ENCODE peak calls at places on chromosome 18, in four cellular contexts. F is K562, X is HepG2, I is H1. K is an unnamed sample.

GRCh38 chr18:7458873-7459272 is 108.2 kb upstream of the PTPRM start:
- DNase-seq in X (no peak), F (no peak), I (no peak), K (no peak)

GRCh38 chr18:69916412-69916811 is 31.3 kb downstream of the CD226 start:
- DNase-seq in I (no peak), X (no peak), F (no peak), K (no peak)

GRCh38 chr18:60295776-60296175 is 76.8 kb downstream of the MC4R start:
- DNase-seq in X (no peak), I (no peak), F (no peak), K (no peak)

GRCh38 chr18:13223341-13224148 is 5.0 kb downstream of the LDLRAD4 start:
- DNase-seq in F (no peak), I (no peak), X (no peak), K (no peak)

GRCh38 chr18:2537281-2537680 is 34.0 kb downstream of the METTL4 start:
- DNase-seq in F (no peak), I (no peak), X (no peak), K (no peak)

GRCh38 chr18:23982154-23983071 is 32.1 kb upstream of the TTC39C start:
- DNase-seq in I (no peak), F (no peak), X (no peak), K (peak)

GRCh38 chr18:21444465-21445023 is 156.0 kb downstream of the ESCO1 start:
- DNase-seq in F (peak), I (no peak), X (peak), K (peak)

GRCh38 chr18:3816601-3817363 is 366.8 kb downstream of the TGIF1 start:
- DNase-seq in F (no peak), X (peak), I (no peak), K (peak)

GRCh38 chr18:23487738-23488625 is 15.3 kb upstream of the RMC1 start:
- DNase-seq in X (peak), I (no peak), F (peak), K (peak)

GRCh38 chr18:28176674-28176932 is 327 bp downstream of the CDH2 start:
- DNase-seq in I (peak), X (no peak), F (no peak), K (no peak)

GRCh38 chr18:75204262-75204977 is 4.5 kb downstream of the PTGR3 start:
- DNase-seq in X (no peak), F (no peak), I (peak), K (no peak)

GRCh38 chr18:5294113-5294617 is 1.4 kb downstream of the ZBTB14 start:
- DNase-seq in I (no peak), X (no peak), F (peak), K (peak)

GRCh38 chr18:66873899-66874298 is 270.0 kb upstream of the CDH19 start:
- DNase-seq in X (peak), I (no peak), F (no peak), K (no peak)

GRCh38 chr18:2237706-2238105 is 333.6 kb downstream of the METTL4 start:
- DNase-seq in I (no peak), F (no peak), X (no peak), K (no peak)

GRCh38 chr18:45255142-45255890 is 360.0 kb upstream of the SLC14A2 start:
- DNase-seq in F (no peak), X (no peak), I (no peak), K (no peak)

GRCh38 chr18:57811477-57812125 is 8.5 kb upstream of the ATP8B1 start:
- DNase-seq in I (no peak), F (no peak), X (peak), K (no peak)

GRCh38 chr18:6487027-6487426 is 72.3 kb upstream of the L3MBTL4 start:
- DNase-seq in X (no peak), I (no peak), F (no peak), K (no peak)

GRCh38 chr18:44759925-44760342 is 79.2 kb downstream of the SETBP1 start:
- DNase-seq in I (no peak), F (no peak), X (no peak), K (no peak)

GRCh38 chr18:26453370-26454030 is 94.9 kb downstream of the KCTD1 start:
- DNase-seq in F (no peak), I (no peak), X (no peak), K (no peak)

GRCh38 chr18:9730786-9731185 is 22.7 kb downstream of the RAB31 start:
- DNase-seq in I (no peak), F (no peak), X (no peak), K (no peak)

GRCh38 chr18:67651438-67651837 is 134.9 kb upstream of the DSEL start:
- DNase-seq in F (no peak), X (no peak), I (no peak), K (no peak)

GRCh38 chr18:58541137-58541788 is 87.6 kb downstream of the ALPK2 start:
- DNase-seq in F (no peak), X (no peak), I (peak), K (no peak)

GRCh38 chr18:68448736-68449135 is 266.2 kb downstream of the TMX3 start:
- DNase-seq in X (no peak), I (no peak), F (no peak), K (no peak)

GRCh38 chr18:8329186-8329771 is 280.0 kb upstream of the RAB12 start:
- DNase-seq in I (no peak), F (no peak), X (peak), K (peak)

GRCh38 chr18:5305835-5306234 is 10.3 kb upstream of the ZBTB14 start:
- DNase-seq in I (no peak), F (no peak), X (no peak), K (no peak)

GRCh38 chr18:111292-112014 is 46.9 kb upstream of the USP14 start:
- DNase-seq in F (peak), I (peak), X (peak), K (peak)

GRCh38 chr18:10322408-10322807 is 132.0 kb upstream of the APCDD1 start:
- DNase-seq in I (no peak), F (no peak), X (no peak), K (no peak)

GRCh38 chr18:8752329-8752728 is 47.0 kb downstream of the MTCL1 start:
- DNase-seq in F (no peak), I (no peak), X (no peak), K (peak)

DNA sequence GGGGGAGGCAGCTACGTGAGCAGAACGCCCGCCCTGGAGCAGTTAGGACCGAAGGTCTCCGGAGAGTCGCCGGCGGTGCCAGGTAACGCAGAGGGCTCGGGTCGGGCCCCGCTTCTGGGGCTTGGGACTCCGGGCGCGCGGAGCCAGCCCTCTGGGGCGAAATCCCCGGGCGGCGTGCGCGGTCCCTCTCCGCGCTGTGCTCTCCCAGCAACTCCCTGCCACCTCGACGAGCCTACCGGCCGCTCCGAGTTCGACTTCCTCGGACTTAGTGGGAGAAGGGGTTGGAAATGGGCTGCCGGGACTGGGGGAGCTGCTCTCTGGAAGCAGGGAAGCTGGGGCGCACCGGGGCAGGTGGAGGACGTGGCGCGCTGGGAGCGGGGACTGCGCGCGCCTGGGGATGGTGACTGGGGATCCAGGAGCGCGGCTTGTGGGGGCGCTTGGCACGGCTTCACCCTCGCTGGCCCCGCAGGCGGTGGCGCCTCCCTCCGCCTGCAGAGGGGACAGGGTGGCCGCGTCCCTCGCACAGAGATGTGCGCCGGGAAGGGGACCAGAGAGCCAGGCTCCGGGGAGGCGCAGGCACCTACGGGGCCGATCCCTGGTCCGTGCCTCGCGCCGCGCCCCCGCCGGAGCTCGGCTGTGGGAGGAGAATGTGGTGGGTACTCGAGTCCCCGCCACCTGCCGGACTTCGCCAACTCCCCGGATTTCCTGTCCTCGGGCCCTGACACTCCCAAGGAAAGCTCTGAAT is 688 bp downstream of the CDH20 start:
- DNase-seq in I (peak), X (no peak), F (no peak), K (no peak)
- TF ChIP-seq EZH2 in I (peak), X (no peak), F (no peak), K (peak)

DNA sequence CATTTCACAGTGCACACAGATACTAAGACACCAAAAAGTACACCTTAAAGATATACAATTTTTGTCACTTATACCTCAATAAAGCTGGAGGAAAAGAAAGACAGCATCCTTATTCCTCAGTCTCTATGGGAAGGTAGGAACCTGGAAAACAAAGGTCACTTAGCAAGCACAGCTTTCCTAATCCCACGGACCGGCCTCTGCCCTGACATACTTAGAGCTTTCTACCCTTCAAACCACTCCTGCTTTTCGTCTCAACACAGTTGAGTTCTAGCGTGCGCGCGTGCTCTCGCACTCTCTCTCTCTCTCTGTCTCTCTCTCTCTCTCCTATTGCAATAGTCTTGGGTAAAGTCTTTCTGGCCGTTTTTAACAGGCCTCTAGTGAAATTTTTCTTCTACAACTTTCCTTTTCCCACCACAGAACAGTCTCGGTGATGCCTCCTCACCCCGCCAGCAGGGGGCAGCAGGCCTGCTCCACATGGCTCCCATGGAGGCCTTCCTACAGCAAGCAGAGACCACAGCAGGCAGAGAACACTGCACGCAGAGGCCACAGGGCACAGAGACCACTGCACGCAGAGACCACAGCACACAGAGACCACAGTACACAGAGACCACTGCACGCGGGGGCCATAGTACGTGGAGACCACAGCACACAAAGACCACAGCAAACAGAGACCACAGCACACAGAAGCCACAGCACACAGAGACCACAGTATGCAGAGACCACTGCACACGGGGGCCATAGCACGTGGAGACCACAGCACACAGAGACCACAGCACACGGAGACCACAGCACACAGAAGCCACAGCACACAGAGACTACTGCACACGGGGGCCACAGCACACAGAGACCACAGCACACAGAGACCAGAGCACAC is 106.9 kb downstream of the FBXO15 start:
- DNase-seq in I (peak), F (peak), X (peak), K (no peak)
- TF ChIP-seq JUN in I (no peak), F (no peak), X (no peak), K (no peak)

DNA sequence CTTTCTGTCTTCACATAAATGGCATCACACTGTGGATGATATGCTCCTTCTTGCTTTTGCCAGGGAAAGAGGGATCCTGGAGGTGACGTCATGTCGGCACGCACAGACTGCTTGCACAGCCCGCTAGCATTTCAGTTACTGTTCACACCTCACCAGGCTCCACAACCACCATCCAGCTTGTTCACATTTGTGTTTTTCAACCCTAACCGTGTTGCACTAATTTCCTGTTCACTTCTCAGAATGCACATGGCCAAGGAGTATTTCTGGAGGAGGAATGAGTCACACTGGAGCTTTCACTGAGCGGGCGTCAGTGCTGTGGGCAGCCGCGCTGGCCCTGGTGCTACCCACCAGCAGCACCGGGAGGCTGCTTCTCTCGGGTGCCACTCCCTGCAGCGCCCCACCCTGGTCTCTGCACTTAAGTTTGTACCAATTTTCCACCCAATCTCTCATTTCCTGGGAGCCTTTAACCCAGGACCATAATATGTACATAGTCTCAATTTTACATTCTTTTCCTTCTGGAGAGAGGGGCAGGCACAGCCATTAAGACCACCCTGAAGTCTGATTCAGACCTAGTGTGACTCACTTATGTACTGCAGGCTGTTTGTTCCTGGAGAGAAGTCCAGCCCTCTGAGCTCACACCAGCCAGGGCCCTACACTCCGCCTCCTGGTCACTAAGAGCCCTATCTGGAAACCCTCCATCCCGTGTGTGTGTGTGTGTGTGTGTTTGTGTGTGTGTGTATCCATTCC is 65.1 kb downstream of the MBP start:
- DNase-seq in F (no peak), X (peak), I (no peak), K (peak)
- TF ChIP-seq CTCF in F (no peak), X (no peak), I (no peak), K (no peak)

GRCh38 chr18:78857252-78858150 is 122.1 kb upstream of the SALL3 start:
- DNase-seq in X (no peak), I (no peak), F (no peak), K (no peak)

GRCh38 chr18:78855188-78855587 is 124.4 kb upstream of the SALL3 start:
- DNase-seq in F (no peak), X (no peak), I (no peak), K (no peak)

GRCh38 chr18:78849458-78849857 is 130.2 kb upstream of the SALL3 start:
- DNase-seq in X (no peak), I (no peak), F (no peak), K (no peak)

GRCh38 chr18:78856569-78857200 is 122.9 kb upstream of the SALL3 start:
- DNase-seq in F (no peak), X (no peak), I (no peak), K (no peak)

DNA sequence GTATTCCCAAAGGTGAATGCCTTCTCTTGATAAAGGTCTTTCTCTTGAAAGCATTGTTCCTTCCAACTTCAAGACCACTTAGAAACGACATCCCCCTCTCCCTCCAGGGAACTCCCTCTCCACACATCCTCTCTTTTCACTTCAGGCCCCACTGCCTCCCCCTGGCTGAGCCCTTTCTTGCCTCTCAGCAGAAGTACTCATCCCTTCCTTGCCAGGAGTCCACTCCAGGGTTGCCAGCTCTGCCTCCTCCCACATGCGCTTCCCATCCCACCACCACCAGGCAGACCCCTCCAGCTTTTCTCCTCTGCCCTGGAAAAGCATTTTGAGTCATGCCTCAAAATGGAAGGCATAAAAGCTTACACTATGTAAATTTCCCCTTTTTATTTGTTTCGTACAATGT is 126.3 kb upstream of the SALL3 start:
- DNase-seq in X (no peak), I (no peak), F (no peak), K (no peak)
- TF ChIP-seq EZH2 in X (no peak), I (no peak), F (no peak), K (no peak)

DNA sequence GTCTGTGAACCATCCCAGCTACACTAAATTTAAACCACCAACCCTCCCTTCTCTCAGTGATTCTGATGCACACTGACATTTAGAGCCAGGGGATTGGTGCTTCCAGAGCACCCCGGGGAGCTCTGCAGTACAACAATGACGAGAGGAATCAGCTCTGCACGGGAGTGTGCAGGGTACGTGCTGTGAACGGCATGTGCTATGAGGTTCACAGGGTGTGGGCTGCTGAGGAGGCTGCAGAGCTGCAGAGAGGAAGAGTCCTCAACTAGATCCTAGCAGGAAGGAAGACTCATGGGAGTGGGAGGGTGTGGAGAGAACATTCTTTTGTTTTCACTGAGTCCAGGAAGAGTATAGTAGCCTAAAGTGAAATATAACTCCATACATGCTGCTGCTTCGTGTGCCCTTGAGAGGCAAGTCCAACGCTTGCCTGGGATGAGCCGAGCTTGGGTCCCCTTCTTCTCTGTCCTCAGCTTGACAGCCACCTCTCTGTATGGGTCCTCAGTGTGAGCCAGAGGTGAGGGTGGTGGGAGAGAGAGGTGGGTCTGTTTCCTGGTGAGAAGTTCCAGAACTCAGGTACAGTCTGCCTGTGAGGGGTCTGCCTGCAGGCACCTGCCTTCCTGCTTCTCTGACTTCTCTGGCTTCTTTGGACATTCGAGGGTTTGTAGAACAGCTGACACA is 118.8 kb downstream of the CTIF start:
- DNase-seq in I (no peak), F (no peak), X (no peak), K (no peak)
- TF ChIP-seq JUN in I (no peak), F (no peak), X (no peak), K (no peak)

GRCh38 chr18:54232485-54233227 is 8.2 kb upstream of the MBD2 start:
- DNase-seq in I (no peak), F (no peak), X (no peak), K (no peak)
- TF ChIP-seq CTCF in I (peak), F (no peak), X (peak), K (no peak)

GRCh38 chr18:25349131-25349925 is 2.6 kb downstream of the ZNF521 start:
- DNase-seq in I (peak), X (no peak), F (no peak), K (peak)
- TF ChIP-seq EZH2 in I (no peak), X (no peak), F (no peak), K (no peak)

GRCh38 chr18:48342125-48342524 is 67.1 kb downstream of the ZBTB7C start:
- DNase-seq in I (no peak), F (no peak), X (no peak), K (no peak)
- TF ChIP-seq JUN in I (no peak), F (no peak), X (no peak), K (no peak)

K was measured in endothelial cell of umbilical vein.